ENCODE peak calls at places on chromosomes 6 and 20, in seven cellular contexts. M is SK-N-SH, J is HCT116, Q is HepG2, C is GM12878, I is H1, G is K562. B is an unnamed sample.

GRCh38 chr6:446418-447366 is 55.1 kb downstream of the IRF4 start:
- DNase-seq in M (no peak), G (no peak), C (no peak), J (no peak), Q (no peak), I (peak), B (no peak)

GRCh38 chr6:13485923-13486557 is 1.4 kb downstream of the GFOD1 start:
- DNase-seq in I (no peak), C (no peak), Q (peak), G (peak), J (no peak), M (peak), B (peak)

GRCh38 chr6:161244725-161245124 is 29.1 kb downstream of the AGPAT4 start:
- DNase-seq in G (peak), M (no peak), Q (no peak), J (no peak), I (peak), C (no peak), B (no peak)

GRCh38 chr20:32465092-32465900 is 107.2 kb downstream of the ASXL1 start:
- DNase-seq in C (no peak), Q (peak), G (no peak), J (no peak), I (no peak), M (no peak), B (no peak)

GRCh38 chr20:63574829-63575720 is 1.0 kb upstream of the HELZ2 start:
- DNase-seq in I (no peak), G (peak), J (no peak), C (no peak), M (no peak), Q (no peak), B (no peak)

GRCh38 chr6:7086488-7086887 is 21.3 kb upstream of the RREB1 start:
- DNase-seq in J (no peak), I (no peak), G (no peak), M (no peak), Q (no peak), C (peak), B (no peak)

GRCh38 chr20:58719971-58720371 is 27.4 kb downstream of the NPEPL1 start:
- DNase-seq in C (no peak), J (no peak), Q (no peak), M (peak), G (no peak), I (peak), B (peak)

GRCh38 chr20:19932170-19932667 is 84.9 kb upstream of the NAA20 start:
- DNase-seq in C (no peak), G (no peak), J (no peak), I (no peak), M (peak), Q (no peak), B (no peak)

GRCh38 chr6:143260857-143261256 is 189.6 kb downstream of the ADAT2 start:
- DNase-seq in G (no peak), M (no peak), I (no peak), C (no peak), J (no peak), Q (no peak), B (peak)

GRCh38 chr6:129089357-129089756 is 206.4 kb downstream of the LAMA2 start:
- DNase-seq in C (no peak), J (no peak), I (no peak), Q (no peak), M (no peak), G (no peak), B (no peak)

GRCh38 chr20:19274001-19274400 is 61.6 kb downstream of the SLC24A3 start:
- DNase-seq in Q (no peak), I (no peak), J (no peak), M (no peak), C (no peak), G (no peak), B (no peak)

GRCh38 chr6:156396068-156396771 is 381.0 kb upstream of the ARID1B start:
- DNase-seq in M (no peak), Q (no peak), C (peak), I (no peak), G (no peak), J (no peak), B (no peak)

GRCh38 chr20:46309945-46310344 is 1.6 kb upstream of the CDH22 start:
- DNase-seq in Q (no peak), G (no peak), J (no peak), M (no peak), C (no peak), I (no peak), B (no peak)

GRCh38 chr6:104713982-104714381 is 145.7 kb downstream of the HACE1 start:
- DNase-seq in J (no peak), G (no peak), Q (no peak), C (no peak), M (no peak), I (no peak), B (no peak)

GRCh38 chr6:7004581-7005297 is 103.0 kb upstream of the RREB1 start:
- DNase-seq in I (no peak), G (no peak), M (no peak), J (no peak), Q (no peak), C (no peak), B (peak)

GRCh38 chr6:90464507-90464906 is 122.4 kb downstream of the MAP3K7 start:
- DNase-seq in G (peak), C (no peak), Q (no peak), I (no peak), M (no peak), J (no peak), B (no peak)

GRCh38 chr6:90461367-90461766 is 125.5 kb downstream of the MAP3K7 start:
- DNase-seq in J (no peak), G (peak), C (no peak), I (no peak), M (no peak), Q (no peak), B (no peak)

GRCh38 chr6:90463874-90464273 is 123.0 kb downstream of the MAP3K7 start:
- DNase-seq in G (no peak), J (no peak), Q (no peak), C (no peak), M (no peak), I (no peak), B (no peak)

GRCh38 chr6:90462102-90462501 is 124.8 kb downstream of the MAP3K7 start:
- DNase-seq in Q (no peak), C (no peak), I (no peak), G (no peak), M (no peak), J (no peak), B (no peak)

GRCh38 chr6:90463359-90463758 is 123.5 kb downstream of the MAP3K7 start:
- DNase-seq in Q (no peak), J (no peak), C (no peak), G (no peak), M (no peak), I (no peak), B (no peak)
- TF ChIP-seq JUND in Q (no peak), J (no peak), C (no peak), G (no peak), M (no peak), I (no peak), B (no peak)

GRCh38 chr6:134041093-134041492 is 11.3 kb downstream of the SLC2A12 start:
- DNase-seq in Q (no peak), C (no peak), J (peak), M (no peak), I (no peak), G (peak), B (no peak)
- TF ChIP-seq JUND in Q (no peak), C (no peak), J (peak), M (peak), I (no peak), G (peak), B (no peak)

DNA sequence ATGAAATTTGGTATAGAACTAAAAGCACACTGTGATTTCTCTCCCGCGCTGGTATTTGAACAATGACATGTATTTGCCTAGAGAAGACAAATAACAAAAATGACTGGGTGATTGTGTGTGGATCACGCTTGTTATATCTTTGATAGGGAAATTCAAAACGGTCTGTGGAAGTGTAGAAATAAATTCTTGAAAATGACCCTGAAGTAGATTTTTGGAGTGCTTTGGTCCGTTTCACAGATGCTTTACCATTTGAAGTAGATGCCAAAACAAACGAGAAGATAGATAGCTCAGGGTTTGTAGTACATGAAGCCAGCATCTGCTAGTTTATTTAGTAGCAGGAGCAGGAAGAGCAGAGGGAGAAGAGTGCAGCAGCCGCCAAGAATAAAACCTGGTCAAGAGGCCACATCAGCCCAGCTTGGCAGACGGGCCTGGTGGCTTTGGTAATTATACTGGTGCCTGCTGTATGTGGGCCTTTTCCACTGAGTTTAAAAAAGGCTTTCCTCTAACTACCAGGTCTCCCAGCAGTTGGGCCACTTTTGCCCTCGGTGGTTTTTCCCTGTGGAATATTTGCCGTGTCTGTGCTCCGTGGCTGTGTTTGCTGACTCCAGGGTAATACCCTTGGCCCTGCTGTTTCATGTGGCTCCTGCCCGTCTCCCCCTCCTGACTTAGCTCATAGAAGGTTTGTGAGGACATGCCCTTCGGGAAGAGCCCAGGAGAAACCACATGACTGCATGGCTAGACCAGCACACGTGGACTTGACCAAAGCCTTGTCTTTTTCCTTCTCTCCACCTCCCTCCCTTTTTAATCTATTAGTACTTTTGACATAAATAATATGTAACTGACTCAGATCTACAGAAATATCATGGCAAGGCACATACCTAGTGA is 294.0 kb downstream of the SOX4 start:
- DNase-seq in M (no peak), C (no peak), I (no peak), Q (peak), J (no peak), G (no peak), B (no peak)
- TF ChIP-seq JUND in M (no peak), C (no peak), I (no peak), Q (no peak), J (no peak), G (no peak), B (no peak)

GRCh38 chr20:40956503-40956902 is 72.1 kb upstream of the TOP1 start:
- DNase-seq in C (no peak), I (peak), J (no peak), Q (no peak), G (no peak), M (no peak), B (no peak)

GRCh38 chr20:40955326-40955725 is 73.3 kb upstream of the TOP1 start:
- DNase-seq in J (no peak), Q (no peak), M (no peak), I (peak), C (no peak), G (no peak), B (no peak)

GRCh38 chr20:40952231-40952630 is 76.4 kb upstream of the TOP1 start:
- DNase-seq in I (no peak), C (no peak), G (no peak), J (no peak), M (no peak), Q (no peak), B (no peak)

GRCh38 chr20:40954521-40955165 is 74.0 kb upstream of the TOP1 start:
- DNase-seq in C (no peak), M (no peak), J (no peak), Q (no peak), G (no peak), I (peak), B (no peak)

DNA sequence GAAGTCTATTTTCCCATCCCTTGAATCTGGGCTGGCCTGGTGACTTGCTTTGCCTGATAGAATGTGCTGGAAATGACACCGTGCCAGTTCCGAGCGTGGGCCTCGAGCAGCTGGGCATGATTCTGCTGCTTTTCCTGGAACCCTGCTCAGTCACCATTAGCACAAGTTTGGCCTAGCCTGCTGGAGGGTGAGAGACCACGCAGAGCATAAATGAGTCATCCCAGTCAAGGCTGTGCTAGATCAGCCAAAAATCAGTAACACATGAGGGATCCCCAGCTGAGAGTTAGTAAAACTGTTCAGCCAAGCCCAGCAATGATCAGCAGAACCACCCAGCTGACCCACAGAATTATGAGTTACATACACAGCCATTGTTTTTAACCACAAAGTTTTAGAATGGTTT is 74.8 kb upstream of the TOP1 start:
- DNase-seq in G (no peak), C (no peak), J (no peak), Q (no peak), I (peak), M (no peak), B (no peak)
- TF ChIP-seq JUND in G (no peak), C (no peak), J (no peak), Q (no peak), I (no peak), M (no peak), B (no peak)

GRCh38 chr20:36150847-36151539 is 3.5 kb upstream of the EPB41L1 start:
- DNase-seq in M (no peak), I (no peak), G (no peak), C (no peak), Q (peak), J (no peak), B (no peak)
- TF ChIP-seq JUND in M (no peak), I (no peak), G (no peak), C (no peak), Q (peak), J (no peak), B (no peak)

DNA sequence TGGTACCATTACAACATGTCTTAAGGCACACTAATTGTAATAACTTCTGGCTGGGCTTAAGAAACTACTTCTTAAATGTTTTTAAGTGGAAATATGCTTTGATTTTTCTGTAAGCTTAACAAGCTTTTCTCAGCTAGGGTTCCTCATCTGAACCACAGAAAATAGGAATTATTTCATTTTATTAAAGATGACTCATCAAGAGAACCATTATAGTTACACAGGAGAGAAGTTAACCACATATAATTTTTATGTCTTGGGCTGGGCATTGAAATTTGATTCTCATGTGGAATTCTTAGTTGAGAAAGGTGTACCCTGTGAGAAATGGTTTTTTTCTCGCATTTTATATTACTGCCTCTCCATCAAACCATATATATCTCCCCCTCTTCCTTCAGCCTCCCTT is 75.1 kb downstream of the QKI start:
- DNase-seq in I (no peak), M (no peak), G (no peak), Q (no peak), C (no peak), J (no peak), B (no peak)
- TF ChIP-seq JUND in I (no peak), M (peak), G (no peak), Q (no peak), C (no peak), J (no peak), B (no peak)

DNA sequence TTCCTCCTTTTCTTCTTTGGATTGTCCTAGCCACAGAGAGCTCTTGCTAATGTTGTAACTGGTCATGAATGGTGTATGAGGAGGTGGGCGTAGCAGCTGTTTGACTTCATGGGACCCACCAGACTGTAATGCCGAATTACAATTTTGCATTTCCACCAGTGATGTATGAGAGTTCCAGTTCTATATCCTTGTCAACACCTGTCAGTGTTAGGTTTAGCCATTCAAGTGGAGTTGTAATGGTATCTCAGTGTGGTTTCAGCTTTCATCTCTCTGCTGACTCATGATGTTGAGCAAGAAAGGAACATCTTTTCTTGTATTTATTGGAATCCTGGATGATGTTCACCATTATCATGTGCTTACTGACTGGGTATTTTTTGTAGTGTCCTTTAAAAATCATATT is 5.1 kb downstream of the IGF2R start:
- DNase-seq in C (no peak), M (no peak), J (no peak), I (no peak), Q (peak), G (peak), B (no peak)
- TF ChIP-seq JUND in C (no peak), M (peak), J (no peak), I (no peak), Q (no peak), G (peak), B (no peak)

GRCh38 chr20:37727957-37728634 is 34.3 kb downstream of the CTNNBL1 start:
- DNase-seq in I (no peak), Q (no peak), C (no peak), J (no peak), G (no peak), M (no peak), B (no peak)
- TF ChIP-seq JUND in I (no peak), Q (no peak), C (no peak), J (no peak), G (no peak), M (no peak), B (no peak)

GRCh38 chr6:10338151-10338550 is 76.7 kb downstream of the TFAP2A start:
- DNase-seq in J (no peak), C (no peak), G (no peak), Q (no peak), I (no peak), M (no peak), B (no peak)
- TF ChIP-seq JUND in J (no peak), C (no peak), G (no peak), Q (no peak), I (no peak), M (no peak), B (no peak)